ENCODE peak calls at places on chromosomes 5 and 9, in four cellular contexts. C is K562, V is GM12878, G is HepG2. Y is an unnamed sample.

GRCh38 chr5:127930311-127930710 is 153.3 kb upstream of the SLC12A2 start:
- DNase-seq in C (no peak), G (peak; percentile 53), V (no peak), Y (no peak)

GRCh38 chr9:27888661-27889295 is 315.5 kb upstream of the C9orf72 start:
- DNase-seq in V (peak; percentile 4), G (peak; percentile 9), C (peak; percentile 11), Y (peak; percentile 10)

GRCh38 chr5:11683666-11684065 is 220.6 kb downstream of the CTNND2 start:
- DNase-seq in C (no peak), V (no peak), G (no peak), Y (no peak)

GRCh38 chr5:137078171-137078665 is 420.9 kb downstream of the SPOCK1 start:
- DNase-seq in V (no peak), G (no peak), C (no peak), Y (no peak)

GRCh38 chr5:123278284-123278683 is 144.9 kb downstream of the CEP120 start:
- DNase-seq in G (no peak), C (no peak), V (no peak), Y (no peak)

GRCh38 chr5:157371655-157372471 is 88.2 kb upstream of the NIPAL4 start:
- DNase-seq in C (no peak), G (no peak), V (no peak), Y (no peak)

GRCh38 chr5:55031492-55031891 is 7.4 kb downstream of the GZMK start:
- DNase-seq in V (no peak), C (no peak), G (no peak), Y (no peak)

GRCh38 chr9:137237759-137238726 is 3.0 kb upstream of the TUBB4B start:
- DNase-seq in C (no peak), V (no peak), G (no peak), Y (no peak)

GRCh38 chr5:110087829-110088228 is 398.1 kb downstream of the MAN2A1 start:
- DNase-seq in G (peak; percentile 38), V (no peak), C (no peak), Y (no peak)

GRCh38 chr5:55324815-55325418 is 17.1 kb downstream of the MTREX start:
- DNase-seq in G (peak; percentile 49), C (no peak), V (no peak), Y (peak; percentile 22)

GRCh38 chr5:180790524-180790923 is 12.1 kb downstream of the MGAT1 start:
- DNase-seq in C (no peak), V (no peak), G (no peak), Y (no peak)

GRCh38 chr5:88140863-88141694 is 127.6 kb downstream of the TMEM161B start:
- DNase-seq in C (peak; percentile 96), G (peak; percentile 93), V (peak; percentile 8), Y (peak; percentile 90)

GRCh38 chr5:155049569-155050383 is 36.2 kb downstream of the KIF4B start:
- DNase-seq in V (no peak), C (no peak), G (peak; percentile 4), Y (no peak)

GRCh38 chr5:39014544-39014943 is 59.7 kb downstream of the RICTOR start:
- DNase-seq in G (peak; percentile 6), V (no peak), C (no peak), Y (no peak)

GRCh38 chr5:93677344-93678021 is 63.9 kb downstream of the POU5F2 start:
- DNase-seq in C (no peak), G (peak; percentile 82), V (no peak), Y (peak; percentile 41)

GRCh38 chr5:12100542-12100941 is 196.3 kb upstream of the CTNND2 start:
- DNase-seq in V (no peak), G (no peak), C (no peak), Y (no peak)

GRCh38 chr5:40754381-40755092 is 1.2 kb downstream of the TTC33 start:
- DNase-seq in V (no peak), G (no peak), C (no peak), Y (no peak)

GRCh38 chr9:136249881-136250559 is 4.4 kb upstream of the QSOX2 start:
- DNase-seq in C (no peak), V (no peak), G (no peak), Y (no peak)

GRCh38 chr5:75964008-75964407 is 119.2 kb upstream of the SV2C start:
- DNase-seq in V (peak; percentile 48), C (no peak), G (no peak), Y (no peak)

GRCh38 chr9:14542071-14542470 is 151.2 kb downstream of the ZDHHC21 start:
- DNase-seq in G (no peak), C (no peak), V (no peak), Y (no peak)

DNA sequence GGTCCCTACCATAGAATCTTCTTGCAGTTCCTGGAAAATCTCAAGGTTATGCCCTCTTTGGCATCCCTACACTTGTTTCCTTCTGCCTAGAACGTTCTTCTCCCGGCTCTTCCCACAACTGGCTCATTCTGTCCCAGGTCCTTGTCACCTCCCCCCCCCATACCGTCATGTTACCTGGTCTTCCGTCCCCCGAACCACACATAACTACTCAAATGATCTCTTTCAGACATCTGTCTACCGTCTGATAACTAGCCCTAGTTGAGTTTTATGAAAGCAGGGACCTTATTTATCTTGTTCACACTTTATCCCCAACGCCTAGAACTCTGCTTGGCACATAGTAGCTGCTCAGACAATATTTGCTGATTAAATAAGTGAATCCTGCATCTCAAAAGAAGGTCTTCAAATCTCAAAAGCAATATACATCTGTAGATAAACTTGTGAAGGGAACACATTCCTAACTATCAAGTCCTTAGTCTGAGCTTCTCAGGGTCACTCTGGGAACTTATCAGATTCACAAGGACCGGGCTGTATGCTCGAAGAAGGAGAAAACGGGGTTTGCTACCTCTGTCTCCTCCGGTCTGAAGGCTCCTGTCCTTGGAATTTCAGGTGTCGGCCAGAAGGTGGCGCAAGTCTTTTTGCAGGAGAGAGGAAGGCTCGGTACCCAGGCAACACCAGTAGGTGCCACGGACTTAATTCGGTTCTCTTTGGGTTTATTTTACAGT is 30.0 kb downstream of the LCP2 start:
- DNase-seq in G (peak; percentile 28), V (peak; percentile 34), C (peak; percentile 80), Y (peak; percentile 84)
- TF ChIP-seq POLR2AphosphoS5 in G (no peak), V (no peak), C (no peak), Y (no peak)

DNA sequence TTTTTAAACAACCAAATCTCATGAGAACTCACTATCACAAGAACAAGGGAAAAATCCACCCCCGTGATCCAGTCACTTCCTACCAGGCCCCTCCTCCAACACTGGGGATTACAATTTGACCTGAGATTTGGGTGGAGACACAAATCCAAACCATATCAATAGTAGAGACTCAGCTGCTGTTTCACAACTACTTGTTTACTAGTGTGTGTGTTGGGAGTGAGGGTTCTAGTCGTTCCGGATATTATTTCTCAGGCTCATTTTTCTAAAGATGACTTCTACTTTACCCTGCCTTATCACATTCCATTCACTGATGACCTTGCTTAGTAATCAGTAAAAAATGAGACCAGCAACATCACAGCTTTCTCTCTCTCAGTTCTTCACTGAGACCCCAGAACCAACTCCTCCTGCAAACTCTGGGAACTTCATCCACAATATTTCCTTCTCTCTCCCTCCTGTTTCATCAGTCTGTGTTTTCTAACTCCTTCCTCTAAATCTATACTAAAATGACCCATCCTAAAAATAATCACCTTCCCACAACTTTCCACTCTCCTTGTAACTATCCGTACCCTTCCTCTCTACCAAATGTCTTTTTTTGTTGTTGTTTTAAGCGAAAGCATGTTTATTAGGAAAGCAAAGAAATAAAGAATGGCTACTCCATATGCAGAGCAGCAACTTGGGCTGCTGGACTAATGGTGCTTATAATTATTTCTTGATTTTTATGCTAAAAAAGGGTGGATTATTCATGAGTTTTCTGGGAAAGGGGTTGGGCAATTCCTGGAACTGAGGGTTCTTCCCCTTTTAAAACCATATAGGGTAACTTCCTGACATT is 121.5 kb upstream of the SPRY4 start:
- DNase-seq in G (peak; percentile 83), V (no peak), C (no peak), Y (no peak)
- TF ChIP-seq FOXM1 in G (no peak), V (no peak), C (no peak), Y (no peak)

GRCh38 chr9:68844623-68845612 is 139.9 kb downstream of the PIP5K1B start:
- DNase-seq in G (peak; percentile 25), V (no peak), C (peak; percentile 39), Y (peak; percentile 12)
- H3K27ac ChIP-seq in G (no peak overlapping the region), V (peak overlapping the region; percentile 32), C (no peak overlapping the region), Y (no peak overlapping the region)

DNA sequence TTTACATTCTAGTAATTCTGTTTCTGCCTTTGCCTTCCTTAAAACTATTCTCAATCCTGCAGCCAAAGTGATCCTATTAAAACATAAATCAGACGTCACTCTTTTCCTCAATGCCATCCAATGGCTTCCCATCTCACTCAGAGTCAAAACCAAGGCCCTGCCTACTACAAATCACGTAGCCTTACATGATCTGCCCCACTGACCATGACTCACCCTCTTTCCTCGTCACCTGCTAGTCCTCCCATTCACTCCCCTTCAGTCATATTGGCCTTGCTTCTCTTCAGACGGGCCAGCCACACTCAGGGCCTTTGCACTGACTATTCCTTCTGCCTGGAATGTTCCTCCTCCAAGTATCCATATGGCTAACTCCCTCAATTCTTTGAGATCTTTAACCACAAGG is 39.0 kb upstream of the DMXL1 start:
- DNase-seq in G (no peak), V (peak; percentile 73), C (peak; percentile 24), Y (no peak)
- TF ChIP-seq POLR2AphosphoS5 in G (no peak), V (peak; percentile 38), C (no peak), Y (no peak)

DNA sequence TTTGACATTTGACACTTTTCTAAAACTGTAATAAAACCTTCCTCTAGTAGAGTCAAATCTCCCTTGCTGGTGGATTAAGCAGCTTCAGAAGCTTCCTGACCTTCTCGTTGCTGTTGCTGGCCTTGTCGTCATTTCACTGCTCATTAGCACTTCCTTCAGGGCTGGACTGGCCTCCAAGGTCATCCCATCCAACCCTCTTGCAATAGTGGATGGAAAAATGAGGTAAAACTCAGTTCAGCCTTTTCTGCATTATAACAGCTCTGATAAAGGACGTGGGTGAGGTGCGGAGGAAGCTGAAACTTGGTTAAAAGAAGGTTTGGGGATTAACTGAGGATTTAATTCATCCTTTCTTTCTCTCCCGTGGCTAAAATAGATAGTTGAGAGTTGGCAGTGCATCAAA is 1.0 kb upstream of the ADAMTSL1 start:
- DNase-seq in V (no peak), C (no peak), G (no peak), Y (no peak)
- TF ChIP-seq FOXM1 in V (no peak), C (no peak), G (no peak), Y (no peak)

DNA sequence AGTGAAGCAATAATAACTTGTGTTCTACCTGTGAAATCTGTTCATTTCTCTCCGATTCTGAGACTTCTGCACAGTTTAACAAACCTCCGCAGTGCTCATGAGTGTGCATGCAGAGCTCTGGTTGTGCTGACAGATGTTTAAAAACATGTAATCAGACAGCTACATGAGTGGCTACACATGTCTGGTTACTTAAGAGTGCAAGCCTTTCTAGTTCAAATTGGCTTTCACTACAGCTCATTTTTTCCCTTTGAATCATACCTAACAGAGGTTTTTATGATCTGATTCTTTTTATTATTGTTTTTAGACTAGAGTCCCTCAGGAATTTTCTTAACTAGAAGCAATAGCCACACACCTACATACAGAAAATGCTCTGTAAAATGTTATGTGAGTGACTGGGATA is 310.2 kb downstream of the ARRDC3 start:
- DNase-seq in G (no peak), C (no peak), V (no peak), Y (no peak)
- H3K27ac ChIP-seq in G (no peak overlapping the region), C (no peak overlapping the region), V (no peak overlapping the region), Y (no peak overlapping the region)